ENCODE peak calls at places on chromosome 7, in four cellular contexts. R is tibial nerve; U is AG04450; O is CD4-positive, CD25-positive, alpha-beta regulatory T cell. L is an unnamed sample.

GRCh38 chr7:6346581-6346980 is 74.2 kb upstream of the CYTH3 start:
- DNase-seq in O (no peak), U (no peak), R (no peak), L (no peak)

GRCh38 chr7:44071726-44072363 is 6.5 kb upstream of the PGAM2 start:
- DNase-seq in O (no peak), U (no peak), R (no peak), L (no peak)

GRCh38 chr7:29748286-29749099 is 57.8 kb upstream of the WIPF3 start:
- DNase-seq in O (peak), R (no peak), U (peak), L (no peak)

GRCh38 chr7:55502209-55502608 is 70.1 kb downstream of the VOPP1 start:
- DNase-seq in O (no peak), R (no peak), U (no peak), L (no peak)

GRCh38 chr7:11224535-11224934 is 250.9 kb downstream of the PHF14 start:
- DNase-seq in U (no peak), R (no peak), O (no peak), L (no peak)

GRCh38 chr7:25805027-25805687 is 346.8 kb upstream of the NFE2L3 start:
- DNase-seq in O (no peak), R (no peak), U (no peak), L (no peak)

GRCh38 chr7:8433477-8434289 is at the start of gene NXPH1:
- DNase-seq in U (no peak), O (no peak), R (no peak), L (no peak)

GRCh38 chr7:2701832-2702593 is 14.0 kb downstream of the AMZ1 start:
- DNase-seq in O (no peak), R (peak), U (no peak), L (no peak)

GRCh38 chr7:103793614-103794013 is 195.8 kb downstream of the RELN start:
- DNase-seq in R (no peak), O (no peak), U (no peak), L (no peak)

GRCh38 chr7:75725306-75725705 is 13.4 kb downstream of the HIP1 start:
- DNase-seq in R (no peak), O (no peak), U (no peak), L (no peak)

GRCh38 chr7:94696981-94697670 is 41.2 kb upstream of the SGCE start:
- DNase-seq in R (peak), U (peak), O (no peak), L (peak)
- H3K27ac ChIP-seq in R (peak), U (peak), O (no peak), L (peak)

GRCh38 chr7:50714851-50715250 is 67.8 kb downstream of the GRB10 start:
- DNase-seq in O (no peak), U (no peak), R (no peak), L (no peak)
- H3K27ac ChIP-seq in O (no peak), U (no peak), R (no peak), L (peak)

GRCh38 chr7:39614299-39614698 is 9.1 kb upstream of the RALA start:
- DNase-seq in R (no peak), U (no peak), O (no peak), L (no peak)
- H3K27ac ChIP-seq in R (no peak), U (no peak), O (no peak), L (peak)

GRCh38 chr7:121020243-121020642 is 31.7 kb downstream of the CPED1 start:
- DNase-seq in R (no peak), O (no peak), U (no peak), L (no peak)

GRCh38 chr7:121015560-121015959 is 27.0 kb downstream of the CPED1 start:
- DNase-seq in O (no peak), R (no peak), U (no peak), L (no peak)

GRCh38 chr7:121019018-121019417 is 30.5 kb downstream of the CPED1 start:
- DNase-seq in U (no peak), O (no peak), R (no peak), L (no peak)

GRCh38 chr7:121020652-121021051 is 32.1 kb downstream of the CPED1 start:
- DNase-seq in O (no peak), U (no peak), R (no peak), L (no peak)

GRCh38 chr7:121016976-121017375 is 28.5 kb downstream of the CPED1 start:
- DNase-seq in O (no peak), U (no peak), R (no peak), L (no peak)
- H3K27ac ChIP-seq in O (no peak), U (peak), R (peak), L (no peak)

GRCh38 chr7:129607471-129608120 is 3.9 kb upstream of the NRF1 start:
- DNase-seq in R (no peak), O (peak), U (no peak), L (no peak)

GRCh38 chr7:129605038-129605437 is 6.5 kb upstream of the NRF1 start:
- DNase-seq in R (no peak), O (no peak), U (no peak), L (no peak)

GRCh38 chr7:129606801-129607200 is 4.7 kb upstream of the NRF1 start:
- DNase-seq in O (peak), U (no peak), R (no peak), L (no peak)

GRCh38 chr7:129609666-129610065 is 1.9 kb upstream of the NRF1 start:
- DNase-seq in R (no peak), O (no peak), U (no peak), L (no peak)

GRCh38 chr7:129605960-129606644 is 5.4 kb upstream of the NRF1 start:
- DNase-seq in R (no peak), O (no peak), U (no peak), L (no peak)
- H3K27ac ChIP-seq in R (peak), O (no peak), U (no peak), L (no peak)

DNA sequence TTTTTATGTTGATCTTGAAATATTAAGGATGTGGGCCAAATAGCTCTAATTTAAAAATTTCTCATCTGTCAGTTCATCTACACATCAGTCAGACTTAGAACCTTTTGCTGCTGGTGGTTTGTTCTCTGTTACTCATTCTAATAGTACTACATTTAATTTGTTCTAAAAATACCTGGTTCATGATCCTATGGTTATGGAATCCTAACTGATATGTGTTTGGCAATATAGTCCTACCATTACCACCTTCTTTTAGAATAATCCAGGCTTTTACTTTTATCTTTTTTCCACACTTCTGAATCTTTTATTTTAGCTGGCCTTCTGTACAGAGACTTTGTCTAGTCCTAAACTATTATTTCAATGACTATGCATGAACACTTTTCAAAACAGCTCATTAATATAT is 116.9 kb downstream of the SVOPL start:
- DNase-seq in R (no peak), O (no peak), U (no peak), L (no peak)
- H3K27ac ChIP-seq in R (no peak), O (no peak), U (no peak), L (no peak)

DNA sequence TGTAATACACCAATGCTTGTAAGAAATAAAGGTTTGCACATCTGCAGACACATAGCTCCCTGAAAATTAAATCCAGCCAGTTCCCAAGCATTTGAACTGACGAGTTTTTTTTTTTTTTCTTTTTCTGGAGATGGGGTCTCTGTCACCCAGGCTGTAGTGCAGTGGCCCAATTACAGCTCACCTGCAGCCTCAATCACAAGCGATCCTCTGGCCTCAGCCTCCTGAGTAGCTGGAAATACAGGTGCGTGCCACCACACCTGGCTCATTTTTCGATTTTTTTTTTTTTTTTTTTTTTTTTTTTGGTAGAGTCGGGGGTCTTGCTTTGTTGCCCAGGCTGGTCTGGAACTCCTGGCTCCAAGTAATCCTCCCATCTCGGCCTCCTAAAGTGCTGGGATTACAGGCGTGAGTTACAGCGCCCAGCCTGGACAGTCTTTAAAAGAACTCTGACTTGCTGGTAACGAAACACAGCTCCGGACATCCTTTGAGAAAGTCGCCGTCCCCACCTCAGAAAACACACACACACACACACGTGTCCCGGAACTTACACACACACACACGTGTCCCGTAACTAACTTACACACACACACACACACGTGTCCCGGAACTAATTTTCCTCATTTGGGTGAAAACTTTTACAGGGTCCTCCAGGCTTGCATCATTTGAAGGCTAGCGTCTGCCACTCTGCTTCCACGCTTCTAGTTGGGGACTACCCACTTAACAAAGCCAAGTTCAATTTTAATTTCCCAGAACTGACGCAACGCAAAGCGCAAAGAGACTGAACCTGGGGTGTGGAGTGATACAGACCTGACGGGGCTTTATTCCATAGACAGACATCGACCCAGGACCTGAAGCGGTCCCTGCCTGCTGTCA is 18.6 kb downstream of the OCM2 start:
- DNase-seq in U (no peak), O (peak), R (no peak), L (no peak)
- H3K27ac ChIP-seq in U (no peak), O (peak), R (peak), L (peak)

DNA sequence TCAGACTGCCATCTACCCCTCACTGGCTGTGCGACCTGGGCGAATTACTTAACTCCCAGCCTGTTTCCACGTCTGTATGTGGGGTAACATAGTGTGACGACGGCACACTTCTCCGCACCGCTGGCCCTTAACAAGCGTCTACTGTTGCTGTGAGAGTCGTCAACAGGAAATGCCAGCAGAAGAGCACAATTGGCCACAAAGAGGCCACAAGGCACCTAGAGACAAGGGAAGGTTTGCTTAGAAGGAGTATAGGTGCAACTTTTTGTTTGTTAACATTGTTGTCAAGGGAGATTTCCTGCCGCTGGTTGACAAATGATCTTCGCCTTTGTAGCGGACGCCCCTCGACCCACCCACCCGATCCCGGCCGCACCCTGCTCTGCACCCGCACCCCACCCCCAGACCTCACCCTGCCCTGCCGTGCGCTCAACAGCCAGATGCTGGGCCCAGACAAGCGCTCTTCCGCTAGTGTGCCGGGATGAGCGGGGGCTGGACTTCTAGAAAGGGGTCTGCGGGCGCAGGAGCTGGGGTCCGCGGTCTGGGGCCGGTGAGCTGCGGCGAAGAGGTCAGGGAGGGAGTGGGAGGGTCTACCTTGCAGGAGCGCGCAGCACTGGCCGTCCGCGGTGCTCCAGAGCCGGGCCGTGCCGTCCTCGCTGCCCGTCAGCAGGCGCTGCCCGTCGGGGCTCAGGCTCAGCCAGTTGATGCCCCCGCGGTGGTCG is 841 bp downstream of the WDR86 start:
- DNase-seq in U (no peak), O (peak), R (peak), L (no peak)
- H3K27ac ChIP-seq in U (no peak), O (peak), R (peak), L (no peak)

GRCh38 chr7:33501368-33501767 is 372.0 kb downstream of the BBS9 start:
- DNase-seq in U (no peak), R (no peak), O (no peak), L (no peak)
- H3K27ac ChIP-seq in U (no peak), R (no peak), O (no peak), L (no peak)

L was measured in epithelial cell of prostate.